ENCODE peak calls at places on chromosomes 13 and 19, in nine cellular contexts. One of them, this sample, is unnamed.

GRCh38 chr13:73598021-73598712 is 536.0 kb downstream of the KLF12 start:
- DNase-seq in progenitor cell of endocrine pancreas: no peak
- DNase-seq in WERI-Rb-1: no peak
- DNase-seq in GM04504: no peak
- DNase-seq in anterior cingulate cortex: no peak
- DNase-seq in activated CD4-positive, alpha-beta T cell treated with anti-CD3 and anti-CD28 coated beads, Interleukin-2, amount 50 U/mL, for 24 hours: no peak
- DNase-seq in LoVo: peak
- DNase-seq in left colon: no peak
- DNase-seq in naive B cell: no peak
- DNase-seq in this sample: no peak

GRCh38 chr19:29817316-29817715 is 5.5 kb downstream of the CCNE1 start:
- DNase-seq in GM04504: no peak
- DNase-seq in left colon: no peak
- DNase-seq in progenitor cell of endocrine pancreas: no peak
- DNase-seq in naive B cell: no peak
- DNase-seq in anterior cingulate cortex: no peak
- DNase-seq in WERI-Rb-1: no peak
- DNase-seq in activated CD4-positive, alpha-beta T cell treated with anti-CD3 and anti-CD28 coated beads, Interleukin-2, amount 50 U/mL, for 24 hours: no peak
- DNase-seq in LoVo: no peak
- DNase-seq in this sample: no peak

GRCh38 chr19:18736415-18737336 is 53.2 kb downstream of the CRTC1 start:
- DNase-seq in progenitor cell of endocrine pancreas: no peak
- DNase-seq in WERI-Rb-1: peak
- DNase-seq in GM04504: no peak
- DNase-seq in activated CD4-positive, alpha-beta T cell treated with anti-CD3 and anti-CD28 coated beads, Interleukin-2, amount 50 U/mL, for 24 hours: no peak
- DNase-seq in left colon: no peak
- DNase-seq in naive B cell: no peak
- DNase-seq in LoVo: no peak
- DNase-seq in anterior cingulate cortex: no peak
- DNase-seq in this sample: no peak

GRCh38 chr13:32117696-32118095 is 86.1 kb downstream of the FRY start:
- DNase-seq in anterior cingulate cortex: no peak
- DNase-seq in activated CD4-positive, alpha-beta T cell treated with anti-CD3 and anti-CD28 coated beads, Interleukin-2, amount 50 U/mL, for 24 hours: no peak
- DNase-seq in WERI-Rb-1: no peak
- DNase-seq in GM04504: no peak
- DNase-seq in progenitor cell of endocrine pancreas: no peak
- DNase-seq in LoVo: no peak
- DNase-seq in naive B cell: no peak
- DNase-seq in left colon: no peak
- DNase-seq in this sample: no peak

GRCh38 chr19:18386543-18387251 is 739 bp downstream of the GDF15 start:
- DNase-seq in anterior cingulate cortex: no peak
- DNase-seq in WERI-Rb-1: no peak
- DNase-seq in GM04504: peak
- DNase-seq in progenitor cell of endocrine pancreas: no peak
- DNase-seq in activated CD4-positive, alpha-beta T cell treated with anti-CD3 and anti-CD28 coated beads, Interleukin-2, amount 50 U/mL, for 24 hours: no peak
- DNase-seq in naive B cell: no peak
- DNase-seq in LoVo: no peak
- DNase-seq in left colon: peak
- DNase-seq in this sample: peak

GRCh38 chr13:39684531-39685137 is 29.2 kb downstream of the COG6 start:
- DNase-seq in LoVo: peak
- DNase-seq in left colon: no peak
- DNase-seq in progenitor cell of endocrine pancreas: no peak
- DNase-seq in activated CD4-positive, alpha-beta T cell treated with anti-CD3 and anti-CD28 coated beads, Interleukin-2, amount 50 U/mL, for 24 hours: no peak
- DNase-seq in anterior cingulate cortex: no peak
- DNase-seq in GM04504: no peak
- DNase-seq in WERI-Rb-1: no peak
- DNase-seq in naive B cell: peak
- DNase-seq in this sample: peak

GRCh38 chr13:35724480-35724879 is 248.0 kb upstream of the MAB21L1 start:
- DNase-seq in GM04504: no peak
- DNase-seq in progenitor cell of endocrine pancreas: no peak
- DNase-seq in left colon: no peak
- DNase-seq in activated CD4-positive, alpha-beta T cell treated with anti-CD3 and anti-CD28 coated beads, Interleukin-2, amount 50 U/mL, for 24 hours: no peak
- DNase-seq in LoVo: no peak
- DNase-seq in anterior cingulate cortex: no peak
- DNase-seq in WERI-Rb-1: no peak
- DNase-seq in naive B cell: no peak
- DNase-seq in this sample: no peak

GRCh38 chr19:19205416-19206410 is 2.5 kb upstream of the NR2C2AP start:
- DNase-seq in anterior cingulate cortex: peak
- DNase-seq in left colon: no peak
- DNase-seq in LoVo: no peak
- DNase-seq in WERI-Rb-1: no peak
- DNase-seq in GM04504: no peak
- DNase-seq in activated CD4-positive, alpha-beta T cell treated with anti-CD3 and anti-CD28 coated beads, Interleukin-2, amount 50 U/mL, for 24 hours: no peak
- DNase-seq in progenitor cell of endocrine pancreas: no peak
- DNase-seq in naive B cell: no peak
- DNase-seq in this sample: no peak

GRCh38 chr19:1253514-1254080 is 5.2 kb downstream of the MIDN start:
- DNase-seq in WERI-Rb-1: no peak
- DNase-seq in left colon: no peak
- DNase-seq in naive B cell: peak
- DNase-seq in progenitor cell of endocrine pancreas: no peak
- DNase-seq in GM04504: no peak
- DNase-seq in activated CD4-positive, alpha-beta T cell treated with anti-CD3 and anti-CD28 coated beads, Interleukin-2, amount 50 U/mL, for 24 hours: no peak
- DNase-seq in anterior cingulate cortex: no peak
- DNase-seq in LoVo: no peak
- DNase-seq in this sample: peak

GRCh38 chr13:97028441-97029299 is 34.4 kb upstream of the OXGR1 start:
- DNase-seq in LoVo: peak
- DNase-seq in left colon: no peak
- DNase-seq in GM04504: no peak
- DNase-seq in naive B cell: peak
- DNase-seq in WERI-Rb-1: peak
- DNase-seq in activated CD4-positive, alpha-beta T cell treated with anti-CD3 and anti-CD28 coated beads, Interleukin-2, amount 50 U/mL, for 24 hours: no peak
- DNase-seq in progenitor cell of endocrine pancreas: peak
- DNase-seq in anterior cingulate cortex: peak
- DNase-seq in this sample: peak

GRCh38 chr19:29084266-29084665 is 128.7 kb downstream of the UQCRFS1 start:
- DNase-seq in anterior cingulate cortex: no peak
- DNase-seq in activated CD4-positive, alpha-beta T cell treated with anti-CD3 and anti-CD28 coated beads, Interleukin-2, amount 50 U/mL, for 24 hours: no peak
- DNase-seq in GM04504: peak
- DNase-seq in naive B cell: no peak
- DNase-seq in WERI-Rb-1: peak
- DNase-seq in progenitor cell of endocrine pancreas: peak
- DNase-seq in LoVo: peak
- DNase-seq in left colon: no peak
- DNase-seq in this sample: no peak

GRCh38 chr19:6577410-6578125 is 13.4 kb downstream of the CD70 start:
- DNase-seq in progenitor cell of endocrine pancreas: no peak
- DNase-seq in anterior cingulate cortex: no peak
- DNase-seq in WERI-Rb-1: peak
- DNase-seq in naive B cell: peak
- DNase-seq in activated CD4-positive, alpha-beta T cell treated with anti-CD3 and anti-CD28 coated beads, Interleukin-2, amount 50 U/mL, for 24 hours: no peak
- DNase-seq in left colon: peak
- DNase-seq in LoVo: peak
- DNase-seq in GM04504: no peak
- DNase-seq in this sample: no peak

GRCh38 chr13:23201870-23202269 is 21.1 kb downstream of the SGCG start:
- DNase-seq in anterior cingulate cortex: no peak
- DNase-seq in naive B cell: no peak
- DNase-seq in LoVo: no peak
- DNase-seq in progenitor cell of endocrine pancreas: no peak
- DNase-seq in left colon: no peak
- DNase-seq in WERI-Rb-1: no peak
- DNase-seq in activated CD4-positive, alpha-beta T cell treated with anti-CD3 and anti-CD28 coated beads, Interleukin-2, amount 50 U/mL, for 24 hours: no peak
- DNase-seq in GM04504: no peak
- DNase-seq in this sample: no peak

GRCh38 chr13:89784161-89784809 is 1563.2 kb upstream of the MIR17HG start:
- DNase-seq in naive B cell: no peak
- DNase-seq in left colon: no peak
- DNase-seq in GM04504: no peak
- DNase-seq in LoVo: no peak
- DNase-seq in WERI-Rb-1: no peak
- DNase-seq in activated CD4-positive, alpha-beta T cell treated with anti-CD3 and anti-CD28 coated beads, Interleukin-2, amount 50 U/mL, for 24 hours: no peak
- DNase-seq in progenitor cell of endocrine pancreas: no peak
- DNase-seq in anterior cingulate cortex: no peak
- DNase-seq in this sample: no peak

GRCh38 chr19:42140125-42140754 is 8.0 kb upstream of the POU2F2 start:
- DNase-seq in LoVo: peak
- DNase-seq in activated CD4-positive, alpha-beta T cell treated with anti-CD3 and anti-CD28 coated beads, Interleukin-2, amount 50 U/mL, for 24 hours: no peak
- DNase-seq in left colon: no peak
- DNase-seq in naive B cell: no peak
- DNase-seq in anterior cingulate cortex: no peak
- DNase-seq in progenitor cell of endocrine pancreas: peak
- DNase-seq in WERI-Rb-1: no peak
- DNase-seq in GM04504: peak
- DNase-seq in this sample: no peak

GRCh38 chr19:9793051-9793591 is 24.6 kb upstream of the ZNF846 start:
- DNase-seq in progenitor cell of endocrine pancreas: no peak
- DNase-seq in anterior cingulate cortex: peak
- DNase-seq in activated CD4-positive, alpha-beta T cell treated with anti-CD3 and anti-CD28 coated beads, Interleukin-2, amount 50 U/mL, for 24 hours: no peak
- DNase-seq in WERI-Rb-1: peak
- DNase-seq in LoVo: no peak
- DNase-seq in naive B cell: no peak
- DNase-seq in left colon: peak
- DNase-seq in GM04504: no peak
- DNase-seq in this sample: no peak

GRCh38 chr19:13228561-13228960 is 78.3 kb downstream of the IER2 start:
- DNase-seq in naive B cell: no peak
- DNase-seq in GM04504: no peak
- DNase-seq in left colon: no peak
- DNase-seq in WERI-Rb-1: no peak
- DNase-seq in LoVo: no peak
- DNase-seq in activated CD4-positive, alpha-beta T cell treated with anti-CD3 and anti-CD28 coated beads, Interleukin-2, amount 50 U/mL, for 24 hours: no peak
- DNase-seq in progenitor cell of endocrine pancreas: no peak
- DNase-seq in anterior cingulate cortex: no peak
- DNase-seq in this sample: no peak

GRCh38 chr19:18262917-18263316 is 11.3 kb downstream of the IQCN start:
- DNase-seq in naive B cell: no peak
- DNase-seq in left colon: no peak
- DNase-seq in GM04504: no peak
- DNase-seq in anterior cingulate cortex: no peak
- DNase-seq in LoVo: no peak
- DNase-seq in progenitor cell of endocrine pancreas: no peak
- DNase-seq in WERI-Rb-1: no peak
- DNase-seq in activated CD4-positive, alpha-beta T cell treated with anti-CD3 and anti-CD28 coated beads, Interleukin-2, amount 50 U/mL, for 24 hours: no peak
- DNase-seq in this sample: no peak

GRCh38 chr19:33684550-33685303 is 63.0 kb downstream of the CHST8 start:
- DNase-seq in GM04504: no peak
- DNase-seq in anterior cingulate cortex: no peak
- DNase-seq in LoVo: no peak
- DNase-seq in WERI-Rb-1: peak
- DNase-seq in left colon: no peak
- DNase-seq in naive B cell: no peak
- DNase-seq in activated CD4-positive, alpha-beta T cell treated with anti-CD3 and anti-CD28 coated beads, Interleukin-2, amount 50 U/mL, for 24 hours: no peak
- DNase-seq in progenitor cell of endocrine pancreas: no peak
- DNase-seq in this sample: no peak

GRCh38 chr19:53365134-53365898 is at the start of gene ZNF525:
- DNase-seq in left colon: peak
- DNase-seq in LoVo: peak
- DNase-seq in anterior cingulate cortex: peak
- DNase-seq in WERI-Rb-1: peak
- DNase-seq in activated CD4-positive, alpha-beta T cell treated with anti-CD3 and anti-CD28 coated beads, Interleukin-2, amount 50 U/mL, for 24 hours: peak
- DNase-seq in naive B cell: peak
- DNase-seq in GM04504: peak
- DNase-seq in progenitor cell of endocrine pancreas: peak
- DNase-seq in this sample: peak

GRCh38 chr13:74771964-74772363 is 637.8 kb upstream of the KLF12 start:
- DNase-seq in left colon: no peak
- DNase-seq in activated CD4-positive, alpha-beta T cell treated with anti-CD3 and anti-CD28 coated beads, Interleukin-2, amount 50 U/mL, for 24 hours: no peak
- DNase-seq in anterior cingulate cortex: no peak
- DNase-seq in WERI-Rb-1: no peak
- DNase-seq in progenitor cell of endocrine pancreas: no peak
- DNase-seq in LoVo: peak
- DNase-seq in GM04504: peak
- DNase-seq in naive B cell: no peak
- DNase-seq in this sample: peak

GRCh38 chr13:23952796-23953195 is 55.5 kb upstream of the C1QTNF9B start:
- DNase-seq in GM04504: no peak
- DNase-seq in naive B cell: no peak
- DNase-seq in activated CD4-positive, alpha-beta T cell treated with anti-CD3 and anti-CD28 coated beads, Interleukin-2, amount 50 U/mL, for 24 hours: no peak
- DNase-seq in progenitor cell of endocrine pancreas: no peak
- DNase-seq in WERI-Rb-1: no peak
- DNase-seq in anterior cingulate cortex: no peak
- DNase-seq in left colon: no peak
- DNase-seq in LoVo: no peak
- DNase-seq in this sample: no peak

GRCh38 chr13:113732176-113732960 is 26.7 kb upstream of the TMEM255B start:
- DNase-seq in LoVo: no peak
- DNase-seq in anterior cingulate cortex: no peak
- DNase-seq in progenitor cell of endocrine pancreas: no peak
- DNase-seq in WERI-Rb-1: no peak
- DNase-seq in activated CD4-positive, alpha-beta T cell treated with anti-CD3 and anti-CD28 coated beads, Interleukin-2, amount 50 U/mL, for 24 hours: no peak
- DNase-seq in GM04504: no peak
- DNase-seq in naive B cell: no peak
- DNase-seq in left colon: no peak
- DNase-seq in this sample: no peak

GRCh38 chr19:41879670-41880328 is 2.7 kb downstream of the CD79A start:
- DNase-seq in activated CD4-positive, alpha-beta T cell treated with anti-CD3 and anti-CD28 coated beads, Interleukin-2, amount 50 U/mL, for 24 hours: no peak
- DNase-seq in LoVo: no peak
- DNase-seq in WERI-Rb-1: no peak
- DNase-seq in GM04504: no peak
- DNase-seq in anterior cingulate cortex: no peak
- DNase-seq in left colon: no peak
- DNase-seq in naive B cell: no peak
- DNase-seq in progenitor cell of endocrine pancreas: no peak
- DNase-seq in this sample: no peak

GRCh38 chr13:51416107-51416506 is 36.7 kb downstream of the INTS6 start:
- DNase-seq in anterior cingulate cortex: no peak
- DNase-seq in activated CD4-positive, alpha-beta T cell treated with anti-CD3 and anti-CD28 coated beads, Interleukin-2, amount 50 U/mL, for 24 hours: no peak
- DNase-seq in WERI-Rb-1: no peak
- DNase-seq in GM04504: no peak
- DNase-seq in left colon: no peak
- DNase-seq in LoVo: no peak
- DNase-seq in naive B cell: peak
- DNase-seq in progenitor cell of endocrine pancreas: no peak
- DNase-seq in this sample: no peak

GRCh38 chr13:46327256-46327655 is 59.8 kb downstream of the RUBCNL start:
- DNase-seq in anterior cingulate cortex: no peak
- DNase-seq in left colon: no peak
- DNase-seq in progenitor cell of endocrine pancreas: no peak
- DNase-seq in WERI-Rb-1: no peak
- DNase-seq in activated CD4-positive, alpha-beta T cell treated with anti-CD3 and anti-CD28 coated beads, Interleukin-2, amount 50 U/mL, for 24 hours: no peak
- DNase-seq in naive B cell: no peak
- DNase-seq in GM04504: no peak
- DNase-seq in LoVo: no peak
- DNase-seq in this sample: no peak

GRCh38 chr13:97254809-97255208 is 32.7 kb downstream of the MBNL2 start:
- DNase-seq in naive B cell: no peak
- DNase-seq in GM04504: no peak
- DNase-seq in left colon: no peak
- DNase-seq in activated CD4-positive, alpha-beta T cell treated with anti-CD3 and anti-CD28 coated beads, Interleukin-2, amount 50 U/mL, for 24 hours: no peak
- DNase-seq in progenitor cell of endocrine pancreas: no peak
- DNase-seq in anterior cingulate cortex: no peak
- DNase-seq in LoVo: peak
- DNase-seq in WERI-Rb-1: no peak
- DNase-seq in this sample: no peak

GRCh38 chr13:76754414-76754813 is 131.8 kb downstream of the KCTD12 start:
- DNase-seq in progenitor cell of endocrine pancreas: no peak
- DNase-seq in LoVo: no peak
- DNase-seq in naive B cell: no peak
- DNase-seq in activated CD4-positive, alpha-beta T cell treated with anti-CD3 and anti-CD28 coated beads, Interleukin-2, amount 50 U/mL, for 24 hours: no peak
- DNase-seq in GM04504: no peak
- DNase-seq in anterior cingulate cortex: no peak
- DNase-seq in WERI-Rb-1: no peak
- DNase-seq in left colon: no peak
- DNase-seq in this sample: peak

GRCh38 chr19:14343286-14343685 is 38.0 kb upstream of the ADGRE5 start:
- DNase-seq in anterior cingulate cortex: no peak
- DNase-seq in progenitor cell of endocrine pancreas: no peak
- DNase-seq in GM04504: no peak
- DNase-seq in activated CD4-positive, alpha-beta T cell treated with anti-CD3 and anti-CD28 coated beads, Interleukin-2, amount 50 U/mL, for 24 hours: no peak
- DNase-seq in LoVo: no peak
- DNase-seq in left colon: no peak
- DNase-seq in naive B cell: no peak
- DNase-seq in WERI-Rb-1: no peak
- DNase-seq in this sample: no peak

GRCh38 chr19:58559275-58560006 is 1.0 kb upstream of the UBE2M start:
- DNase-seq in WERI-Rb-1: peak
- DNase-seq in activated CD4-positive, alpha-beta T cell treated with anti-CD3 and anti-CD28 coated beads, Interleukin-2, amount 50 U/mL, for 24 hours: no peak
- DNase-seq in naive B cell: no peak
- DNase-seq in left colon: peak
- DNase-seq in GM04504: peak
- DNase-seq in LoVo: peak
- DNase-seq in anterior cingulate cortex: no peak
- DNase-seq in progenitor cell of endocrine pancreas: peak
- DNase-seq in this sample: peak

GRCh38 chr13:107244241-107244640 is 676.3 kb upstream of the ARGLU1 start:
- DNase-seq in GM04504: no peak
- DNase-seq in LoVo: no peak
- DNase-seq in anterior cingulate cortex: no peak
- DNase-seq in left colon: no peak
- DNase-seq in naive B cell: no peak
- DNase-seq in WERI-Rb-1: no peak
- DNase-seq in progenitor cell of endocrine pancreas: no peak
- DNase-seq in activated CD4-positive, alpha-beta T cell treated with anti-CD3 and anti-CD28 coated beads, Interleukin-2, amount 50 U/mL, for 24 hours: no peak
- DNase-seq in this sample: no peak